ENCODE peak calls at places on chromosome 10, in four cellular contexts. One of them, this sample, is unnamed.

GRCh38 chr10:112774808-112775207 is 175.2 kb upstream of the TCF7L2 start:
- DNase-seq in NCI-H2029 treated with DMSO at 0.1 percent for 48 hours: no peak
- DNase-seq in nucleus accumbens: peak; percentile 22
- DNase-seq in amygdala: no peak
- DNase-seq in this sample: no peak

GRCh38 chr10:69317175-69318086 is 39.1 kb downstream of the HK1 start:
- DNase-seq in amygdala: no peak
- DNase-seq in nucleus accumbens: no peak
- DNase-seq in NCI-H2029 treated with DMSO at 0.1 percent for 48 hours: no peak
- DNase-seq in this sample: no peak

GRCh38 chr10:59460601-59461000 is 98.3 kb upstream of the FAM13C start:
- DNase-seq in nucleus accumbens: no peak
- DNase-seq in amygdala: no peak
- DNase-seq in NCI-H2029 treated with DMSO at 0.1 percent for 48 hours: no peak
- DNase-seq in this sample: no peak

GRCh38 chr10:58859541-58859940 is 316.9 kb upstream of the PHYHIPL start:
- DNase-seq in nucleus accumbens: no peak
- DNase-seq in amygdala: no peak
- DNase-seq in NCI-H2029 treated with DMSO at 0.1 percent for 48 hours: no peak
- DNase-seq in this sample: no peak

GRCh38 chr10:132482090-132482489 is 55.5 kb upstream of the INPP5A start:
- DNase-seq in nucleus accumbens: no peak
- DNase-seq in NCI-H2029 treated with DMSO at 0.1 percent for 48 hours: no peak
- DNase-seq in amygdala: no peak
- DNase-seq in this sample: no peak

GRCh38 chr10:100153239-100153840 is 32.5 kb downstream of the ERLIN1 start:
- DNase-seq in nucleus accumbens: no peak
- DNase-seq in amygdala: no peak
- DNase-seq in NCI-H2029 treated with DMSO at 0.1 percent for 48 hours: no peak
- DNase-seq in this sample: no peak

GRCh38 chr10:132942740-132943554 is 577 bp upstream of the CFAP46 start:
- DNase-seq in nucleus accumbens: peak; percentile 55
- DNase-seq in NCI-H2029 treated with DMSO at 0.1 percent for 48 hours: no peak
- DNase-seq in amygdala: no peak
- DNase-seq in this sample: no peak

GRCh38 chr10:29119374-29119773 is 169.5 kb upstream of the LYZL1 start:
- DNase-seq in NCI-H2029 treated with DMSO at 0.1 percent for 48 hours: no peak
- DNase-seq in amygdala: no peak
- DNase-seq in nucleus accumbens: no peak
- DNase-seq in this sample: no peak

GRCh38 chr10:125154529-125154928 is 5.8 kb downstream of the CTBP2 start:
- DNase-seq in NCI-H2029 treated with DMSO at 0.1 percent for 48 hours: no peak
- DNase-seq in amygdala: no peak
- DNase-seq in nucleus accumbens: no peak
- DNase-seq in this sample: no peak

GRCh38 chr10:82924711-82925110 is 1049.7 kb downstream of the NRG3 start:
- DNase-seq in nucleus accumbens: no peak
- DNase-seq in NCI-H2029 treated with DMSO at 0.1 percent for 48 hours: no peak
- DNase-seq in amygdala: no peak
- DNase-seq in this sample: no peak

GRCh38 chr10:13767721-13768178 is 181.0 kb downstream of the PRPF18 start:
- DNase-seq in amygdala: no peak
- DNase-seq in NCI-H2029 treated with DMSO at 0.1 percent for 48 hours: no peak
- DNase-seq in nucleus accumbens: no peak
- DNase-seq in this sample: no peak

GRCh38 chr10:15146366-15146765 is 22.1 kb downstream of the NMT2 start:
- DNase-seq in NCI-H2029 treated with DMSO at 0.1 percent for 48 hours: no peak
- DNase-seq in nucleus accumbens: no peak
- DNase-seq in amygdala: no peak
- DNase-seq in this sample: no peak

GRCh38 chr10:91140995-91141549 is 79.4 kb upstream of the PCGF5 start:
- DNase-seq in amygdala: no peak
- DNase-seq in nucleus accumbens: no peak
- DNase-seq in NCI-H2029 treated with DMSO at 0.1 percent for 48 hours: no peak
- DNase-seq in this sample: no peak

GRCh38 chr10:112946649-112947048 is 3.4 kb upstream of the TCF7L2 start:
- DNase-seq in NCI-H2029 treated with DMSO at 0.1 percent for 48 hours: no peak
- DNase-seq in amygdala: no peak
- DNase-seq in nucleus accumbens: no peak
- DNase-seq in this sample: no peak

GRCh38 chr10:119859422-119860258 is 13.0 kb downstream of the MCMBP start:
- DNase-seq in NCI-H2029 treated with DMSO at 0.1 percent for 48 hours: peak; percentile 7
- DNase-seq in amygdala: no peak
- DNase-seq in nucleus accumbens: no peak
- DNase-seq in this sample: no peak

GRCh38 chr10:72814134-72814790 is 79.3 kb upstream of the OIT3 start:
- DNase-seq in NCI-H2029 treated with DMSO at 0.1 percent for 48 hours: no peak
- DNase-seq in amygdala: no peak
- DNase-seq in nucleus accumbens: no peak
- DNase-seq in this sample: no peak